ENCODE peak calls at places on chromosomes 4 and X, in five cellular contexts. J, A, C, L and E are unnamed samples.

GRCh38 chr4:113759696-113760093 is 1.8 kb downstream of the CAMK2D start:
- DNase-seq in J (no peak), A (no peak), C (no peak), L (no peak), E (no peak)

GRCh38 chr4:73922766-73923630 is 53.8 kb downstream of the CXCL1 start:
- DNase-seq in J (no peak), A (no peak), C (no peak), L (no peak), E (no peak)

GRCh38 chr4:75708218-75708691 is 16.1 kb upstream of the USO1 start:
- DNase-seq in J (no peak), A (no peak), C (no peak), L (no peak), E (no peak)

GRCh38 chr4:123811763-123812390 is 415.3 kb downstream of the SPRY1 start:
- DNase-seq in J (no peak), A (no peak), C (no peak), L (no peak), E (no peak)

GRCh38 chrX:116272328-116272727 is 101.8 kb downstream of the AGTR2 start:
- DNase-seq in J (no peak), A (no peak), C (no peak), L (no peak), E (peak)

GRCh38 chr4:71293705-71294104 is 45.1 kb upstream of the SLC4A4 start:
- DNase-seq in J (no peak), A (no peak), C (no peak), L (no peak), E (peak)

GRCh38 chr4:2886622-2887021 is 43.0 kb downstream of the ADD1 start:
- DNase-seq in J (no peak), A (no peak), C (no peak), L (no peak), E (no peak)

GRCh38 chrX:152428089-152428488 is 23.0 kb downstream of the GABRA3 start:
- DNase-seq in J (no peak), A (no peak), C (no peak), L (no peak), E (no peak)

GRCh38 chr4:112593438-112594133 is 43.1 kb downstream of the ZGRF1 start:
- DNase-seq in J (no peak), A (no peak), C (no peak), L (no peak), E (no peak)

GRCh38 chrX:48956728-48957414 is 536 bp downstream of the OTUD5 start:
- DNase-seq in J (no peak), A (no peak), C (peak), L (no peak), E (no peak)
- H3K27ac ChIP-seq in J (peak), A (peak), C (peak), L (peak), E (no peak)

GRCh38 chrX:70133303-70134115 is at the start of gene IGBP1:
- DNase-seq in J (peak), A (peak), C (peak), L (peak), E (peak)

GRCh38 chrX:70132877-70133302 is 357 bp upstream of the IGBP1 start:
- DNase-seq in J (no peak), A (no peak), C (no peak), L (no peak), E (no peak)

GRCh38 chrX:70129811-70130210 is 3.4 kb upstream of the IGBP1 start:
- DNase-seq in J (no peak), A (no peak), C (no peak), L (no peak), E (no peak)

GRCh38 chrX:70134116-70134477 is 850 bp downstream of the IGBP1 start:
- DNase-seq in J (no peak), A (no peak), C (no peak), L (no peak), E (no peak)

DNA sequence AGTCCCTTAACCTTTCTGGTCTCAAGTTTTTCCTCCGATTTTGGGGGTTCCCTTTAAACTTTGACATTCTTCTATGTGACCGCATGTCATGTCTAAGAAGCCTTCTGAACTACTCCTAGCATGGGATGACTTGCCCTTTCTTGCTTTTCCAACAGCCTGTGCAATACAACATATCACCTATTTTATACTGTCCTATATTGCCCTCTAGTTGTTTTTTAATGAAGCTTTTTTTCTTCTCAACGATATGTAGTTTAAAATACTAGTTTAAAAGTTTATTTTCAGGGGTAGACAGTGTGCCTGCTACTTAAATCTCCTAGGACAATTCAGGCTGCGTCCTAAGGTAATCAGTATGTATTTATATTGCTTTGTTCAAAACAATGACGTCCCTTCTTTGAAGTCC is 1.0 kb upstream of the IGBP1 start:
- DNase-seq in J (no peak), A (no peak), C (no peak), L (no peak), E (no peak)
- TF ChIP-seq CTCF in J (no peak), A (no peak), C (no peak), L (no peak), E (no peak)

GRCh38 chr4:85932371-85933305 is 427.2 kb downstream of the MAPK10 start:
- DNase-seq in J (no peak), A (no peak), C (no peak), L (no peak), E (no peak)
- H3K27ac ChIP-seq in J (peak), A (no peak), C (peak), L (peak), E (no peak)

DNA sequence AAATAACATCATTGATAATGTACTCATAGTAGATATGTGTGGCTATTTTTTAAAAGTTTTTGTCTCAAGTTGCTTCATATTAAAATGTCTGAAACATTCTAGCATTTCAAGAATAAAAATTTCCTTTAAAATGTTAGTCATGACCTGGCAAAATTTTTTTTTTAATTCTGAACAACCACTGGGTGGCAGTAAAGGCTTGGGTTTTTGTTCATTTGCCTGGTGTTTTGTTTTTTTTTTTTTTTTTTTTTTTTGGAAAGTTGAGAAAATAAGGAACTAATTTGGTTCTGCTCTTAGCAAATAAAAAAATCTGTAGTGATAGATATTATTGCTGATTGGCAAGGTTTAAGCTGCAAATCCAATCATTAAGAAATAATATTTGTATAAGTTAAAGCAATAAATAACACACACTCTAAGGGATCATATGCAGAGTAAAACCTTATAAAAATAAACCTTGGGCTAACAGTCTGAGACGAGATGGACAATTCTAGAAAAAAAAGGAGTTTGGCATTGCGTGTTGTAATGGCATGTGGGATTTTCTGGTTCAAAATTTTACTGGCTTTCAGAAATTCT is 81.4 kb downstream of the CEP44 start:
- DNase-seq in J (no peak), A (no peak), C (no peak), L (no peak), E (peak)
- TF ChIP-seq CTCF in J (peak), A (peak), C (peak), L (peak), E (peak)

DNA sequence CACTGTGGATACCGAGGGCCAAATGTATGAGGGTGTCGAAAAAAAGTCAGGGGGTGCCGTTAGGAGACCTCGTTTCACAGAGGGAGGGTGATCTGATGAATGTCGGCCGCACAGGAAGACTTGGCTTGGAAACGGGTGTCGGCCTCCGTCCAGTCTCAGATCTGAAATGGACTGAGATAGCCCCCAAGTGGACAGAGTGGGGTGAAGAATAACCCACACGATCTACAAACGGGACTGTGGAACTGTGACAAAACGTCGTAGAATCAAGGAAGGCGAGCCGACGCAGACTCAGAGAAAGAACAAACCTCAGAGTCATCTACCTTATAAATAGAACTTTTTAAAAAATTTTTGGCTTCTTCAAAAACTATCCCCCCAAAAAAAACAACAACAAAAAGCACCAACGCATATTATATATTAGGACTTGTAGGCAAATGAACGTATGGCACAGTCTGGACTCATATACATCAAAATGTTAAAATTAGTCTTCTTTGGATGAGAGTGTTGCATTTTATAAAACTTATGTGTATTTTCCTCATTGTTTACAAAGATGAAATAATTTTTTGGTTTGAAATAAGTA is 63.8 kb upstream of the IRF2 start:
- DNase-seq in J (peak), A (peak), C (peak), L (peak), E (peak)
- H3K27ac ChIP-seq in J (peak), A (peak), C (peak), L (peak), E (peak)

DNA sequence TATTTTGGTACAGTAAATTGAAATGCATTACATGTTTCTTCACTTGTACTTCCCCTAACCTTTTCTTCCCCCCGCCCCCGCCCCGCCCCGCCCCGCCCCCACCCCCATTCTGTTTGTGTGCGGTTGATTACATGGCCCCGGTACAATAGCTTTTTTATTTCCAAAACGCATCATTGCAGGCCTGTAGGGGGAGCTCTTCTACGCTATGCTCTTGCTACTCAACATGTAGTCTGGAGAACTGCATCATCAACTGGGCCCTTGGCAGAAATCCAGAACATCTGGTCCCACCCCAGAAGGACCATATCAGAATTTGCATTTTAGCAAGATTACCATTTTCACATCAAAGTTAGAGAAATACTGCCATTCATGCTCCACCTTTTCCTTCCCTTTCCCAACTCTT is 333.3 kb upstream of the DDX53 start:
- DNase-seq in J (no peak), A (no peak), C (no peak), L (no peak), E (no peak)
- TF ChIP-seq CTCF in J (no peak), A (no peak), C (no peak), L (no peak), E (peak)

GRCh38 chr4:87077834-87078585 is 142.4 kb downstream of the KLHL8 start:
- DNase-seq in J (no peak), A (no peak), C (no peak), L (no peak), E (no peak)
- H3K27ac ChIP-seq in J (peak), A (peak), C (peak), L (peak), E (no peak)

GRCh38 chr4:996994-997374 is 3.8 kb upstream of the SLC26A1 start:
- DNase-seq in J (peak), A (no peak), C (no peak), L (no peak), E (no peak)

GRCh38 chr4:993111-994029 is at the start of gene SLC26A1:
- DNase-seq in J (peak), A (no peak), C (no peak), L (no peak), E (no peak)

GRCh38 chr4:997375-998071 is 4.3 kb upstream of the SLC26A1 start:
- DNase-seq in J (peak), A (no peak), C (no peak), L (no peak), E (no peak)

GRCh38 chr4:996030-996993 is 3.1 kb upstream of the SLC26A1 start:
- DNase-seq in J (peak), A (no peak), C (no peak), L (no peak), E (no peak)

GRCh38 chr4:995311-996026 is 2.3 kb upstream of the SLC26A1 start:
- DNase-seq in J (peak), A (no peak), C (no peak), L (no peak), E (no peak)
- TF ChIP-seq CTCF in J (no peak), A (no peak), C (no peak), L (no peak), E (no peak)

DNA sequence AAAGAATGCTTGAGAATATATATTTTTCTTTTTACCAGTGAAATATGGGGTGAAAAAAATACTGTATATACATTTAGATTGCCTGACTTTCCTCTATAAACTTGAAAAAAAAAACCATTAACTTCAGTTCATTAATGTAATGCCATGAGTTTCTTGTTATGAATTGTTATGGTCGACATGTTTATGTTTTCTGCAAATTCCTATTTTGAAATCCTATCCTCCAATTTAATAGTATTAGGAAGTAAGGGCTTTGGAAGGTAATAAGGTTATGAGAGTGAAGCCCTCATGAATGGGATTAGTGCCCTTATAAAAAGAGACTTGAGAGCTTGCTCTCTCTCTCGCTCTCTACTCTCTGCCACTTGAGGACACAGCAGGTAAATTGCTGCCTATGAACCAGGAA is 211.4 kb downstream of the LDB2 start:
- DNase-seq in J (no peak), A (no peak), C (no peak), L (no peak), E (no peak)
- H3K27ac ChIP-seq in J (no peak), A (no peak), C (no peak), L (no peak), E (peak)